ENCODE peak calls at places on chromosomes 16 and 17, in eight cellular contexts. A is psoas muscle, S is fibroblast of lung, J is lung, H is HCT116, Z is testis, X is upper lobe of right lung, M is heart left ventricle. V is an unnamed sample. For H3K27me3, the result is how much of the 10 kb centered on the place peaks cover.

GRCh38 chr16:57343131-57343731 is 15.4 kb upstream of the CCL22 start:
- DNase-seq in A (no peak), S (no peak), J (no peak), H (no peak), Z (no peak), X (no peak), M (no peak), V (no peak)

GRCh38 chr16:46972971-46973456 is 460 bp downstream of the DNAJA2 start:
- DNase-seq in A (peak), S (peak), J (peak), H (no peak), Z (no peak), X (peak), M (peak), V (peak)

GRCh38 chr17:27945333-27945616 is 52.1 kb upstream of the LYRM9 start:
- DNase-seq in A (no peak), S (no peak), J (no peak), H (no peak), Z (no peak), X (no peak), M (no peak), V (no peak)

GRCh38 chr16:81815429-81815766 is 36.3 kb downstream of the PLCG2 start:
- DNase-seq in A (no peak), S (no peak), J (no peak), H (no peak), Z (no peak), X (no peak), M (no peak), V (no peak)

GRCh38 chr16:57299009-57299718 is 14.7 kb upstream of the PLLP start:
- DNase-seq in A (no peak), S (no peak), J (peak), H (no peak), Z (no peak), X (no peak), M (peak), V (peak)

GRCh38 chr17:77523562-77523961 is 382.8 kb downstream of the SEC14L1 start:
- DNase-seq in A (peak), S (no peak), J (no peak), H (no peak), Z (no peak), X (no peak), M (no peak), V (no peak)

GRCh38 chr17:73841431-73842060 is 197.3 kb upstream of the SDK2 start:
- DNase-seq in A (peak), S (no peak), J (no peak), H (no peak), Z (no peak), X (no peak), M (no peak), V (no peak)

GRCh38 chr16:86512301-86512859 is 2.1 kb downstream of the FOXF1 start:
- DNase-seq in A (peak), S (peak), J (no peak), H (no peak), Z (no peak), X (peak), M (peak), V (no peak)

GRCh38 chr17:75370288-75370687 is 35.2 kb downstream of the GRB2 start:
- DNase-seq in A (peak), S (no peak), J (no peak), H (no peak), Z (peak), X (no peak), M (no peak), V (peak)

GRCh38 chr17:27535975-27536374 is 79.7 kb downstream of the KSR1 start:
- DNase-seq in A (no peak), S (peak), J (no peak), H (no peak), Z (no peak), X (peak), M (no peak), V (no peak)

GRCh38 chr16:86826931-86827330 is 248.6 kb downstream of the FOXL1 start:
- DNase-seq in A (no peak), S (peak), J (no peak), H (no peak), Z (no peak), X (no peak), M (no peak), V (no peak)

GRCh38 chr16:23803591-23804123 is 32.1 kb upstream of the PRKCB start:
- DNase-seq in A (peak), S (peak), J (peak), H (peak), Z (peak), X (peak), M (peak), V (peak)

GRCh38 chr17:43931062-43931571 is 11.2 kb downstream of the PPY start:
- DNase-seq in A (no peak), S (no peak), J (no peak), H (no peak), Z (no peak), X (no peak), M (peak), V (no peak)

GRCh38 chr16:89711601-89712475 is 8.9 kb downstream of the VPS9D1 start:
- DNase-seq in A (no peak), S (peak), J (peak), H (peak), Z (peak), X (peak), M (no peak), V (no peak)

GRCh38 chr16:24906199-24906808 is 60.5 kb downstream of the SLC5A11 start:
- DNase-seq in A (no peak), S (peak), J (no peak), H (peak), Z (no peak), X (no peak), M (no peak), V (no peak)

GRCh38 chr16:24049113-24049512 is 207.0 kb upstream of the CACNG3 start:
- DNase-seq in A (no peak), S (no peak), J (no peak), H (no peak), Z (no peak), X (no peak), M (no peak), V (no peak)

GRCh38 chr17:39096435-39097158 is 54.8 kb downstream of the PLXDC1 start:
- DNase-seq in A (no peak), S (no peak), J (no peak), H (no peak), Z (peak), X (no peak), M (no peak), V (peak)

DNA sequence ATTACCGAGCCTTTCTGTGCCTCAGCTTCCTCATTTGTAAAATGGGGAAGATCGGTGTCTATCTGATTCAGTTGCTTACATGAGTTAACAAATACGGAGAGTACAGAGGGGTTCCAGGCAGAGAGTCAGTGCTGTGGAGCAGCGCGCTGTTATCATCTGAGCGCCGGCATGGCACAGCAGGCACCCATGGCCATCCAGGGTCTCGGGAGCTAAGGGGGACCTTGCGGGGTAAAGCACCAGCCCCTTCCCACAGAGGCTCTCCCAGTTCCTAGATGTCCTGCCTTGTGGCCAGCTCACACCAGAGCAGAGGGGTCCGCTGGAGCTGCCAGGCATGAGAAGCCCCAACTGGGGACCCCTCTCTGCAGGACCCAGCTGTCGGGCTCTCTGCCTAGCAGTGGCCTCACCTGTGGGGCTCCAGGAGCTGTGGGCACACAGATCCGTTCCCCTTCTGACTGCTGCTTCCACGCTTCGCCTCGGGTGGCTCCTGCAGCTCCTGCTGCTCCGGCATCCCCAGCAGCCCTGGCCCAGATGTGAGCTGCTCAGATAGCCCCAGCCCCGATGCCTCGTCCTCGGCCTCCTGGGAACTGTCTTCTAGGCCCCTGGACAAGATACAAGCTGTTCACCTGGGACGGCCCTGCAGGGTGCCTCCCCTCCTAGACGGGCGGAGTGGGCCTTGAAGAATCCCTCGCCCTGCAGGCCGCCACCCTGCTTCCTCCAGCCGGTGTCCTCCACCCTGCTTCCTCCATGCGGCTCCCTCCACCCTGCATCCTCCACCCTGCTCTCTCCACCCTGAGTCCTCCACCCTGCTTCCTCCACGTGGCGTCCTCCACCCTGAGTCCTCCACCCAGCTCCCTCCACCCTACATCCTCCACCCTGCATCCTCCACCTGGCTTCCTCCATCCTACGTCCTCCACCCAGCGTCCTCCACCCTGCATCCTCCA is 10.8 kb downstream of the EMC6 start:
- DNase-seq in A (no peak), S (no peak), J (no peak), H (no peak), Z (no peak), X (no peak), M (no peak), V (no peak)
- H3K27me3 ChIP-seq in A (under half), S (under half), J (under half), H (under half), Z (under half), X (under half), M (under half), V (under half)

DNA sequence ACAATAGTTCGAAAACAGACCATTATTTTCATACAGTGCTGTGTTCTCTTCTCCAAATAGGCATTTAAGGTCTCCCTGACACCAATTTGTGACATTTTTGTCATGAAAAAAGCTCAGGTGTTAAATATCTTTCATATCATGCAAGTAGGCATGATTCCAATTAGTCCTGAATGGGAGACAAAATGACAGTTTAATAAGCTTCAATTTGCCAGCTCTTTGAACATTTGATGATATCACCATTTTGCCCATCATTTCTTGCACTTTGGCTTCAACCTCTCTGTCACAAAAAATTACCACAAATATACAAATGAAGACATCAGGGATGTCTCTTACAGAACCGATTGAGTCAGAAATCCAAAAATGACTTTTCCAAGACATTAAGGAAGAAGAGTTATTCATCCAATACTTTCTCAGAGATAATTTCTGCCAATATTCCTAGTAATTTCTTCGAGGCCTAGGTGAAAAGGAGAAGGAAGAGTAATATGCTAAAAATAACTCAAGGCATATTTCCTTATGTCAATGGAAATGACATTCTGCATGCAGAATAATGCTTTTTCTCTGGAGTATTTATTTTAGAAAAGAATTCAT is 298.1 kb downstream of the CEP112 start:
- DNase-seq in A (no peak), S (no peak), J (no peak), H (no peak), Z (no peak), X (no peak), M (no peak), V (no peak)
- H3K4me3 ChIP-seq in A (no peak), S (no peak), J (no peak), H (no peak), Z (no peak), X (no peak), M (no peak), V (no peak)

GRCh38 chr16:29192329-29193247 is 207.7 kb downstream of the LAT start:
- DNase-seq in A (no peak), S (no peak), J (no peak), H (no peak), Z (peak), X (peak), M (peak), V (no peak)
- TF ChIP-seq CTCF in A (no peak), S (no peak), J (no peak), H (peak), Z (no peak), X (peak), M (no peak), V (no peak)

GRCh38 chr16:996672-997071 is 15.1 kb downstream of the SOX8 start:
- DNase-seq in A (no peak), S (no peak), J (no peak), H (no peak), Z (no peak), X (no peak), M (no peak), V (no peak)
- H3K27me3 ChIP-seq in A (under half), S (under half), J (under half), H (half or more), Z (under half), X (under half), M (under half), V (under half)

GRCh38 chr17:82775033-82775823 is 23.4 kb downstream of the TBCD start:
- DNase-seq in A (peak), S (peak), J (peak), H (peak), Z (peak), X (peak), M (peak), V (peak)
- H3K4me3 ChIP-seq in A (peak), S (no peak), J (no peak), H (no peak), Z (no peak), X (peak), M (no peak), V (no peak)

GRCh38 chr17:2192367-2193028 is 111.1 kb downstream of the SMG6 start:
- DNase-seq in A (no peak), S (peak), J (no peak), H (peak), Z (no peak), X (no peak), M (no peak), V (no peak)
- TF ChIP-seq CTCF in A (no peak), S (no peak), J (no peak), H (no peak), Z (no peak), X (no peak), M (no peak), V (no peak)

GRCh38 chr17:79645022-79645776 is 34.3 kb upstream of the RBFOX3 start:
- DNase-seq in A (peak), S (no peak), J (no peak), H (no peak), Z (peak), X (peak), M (no peak), V (no peak)
- H3K27me3 ChIP-seq in A (under half), S (under half), J (under half), H (under half), Z (under half), X (under half), M (under half), V (under half)

GRCh38 chr16:3098459-3099394 is at the start of gene ZSCAN10:
- DNase-seq in A (peak), S (no peak), J (no peak), H (no peak), Z (no peak), X (no peak), M (peak), V (no peak)
- H3K4me3 ChIP-seq in A (peak), S (no peak), J (no peak), H (peak), Z (no peak), X (peak), M (no peak), V (peak)